ENCODE peak calls at places on chromosomes 4 and X, in ten cellular contexts. W, T, G, Z, X, S, I, J, L and P are unnamed samples. For H3K4me1, the result is how much of the 10 kb centered on the place peaks cover.

GRCh38 chr4:138669479-138670165 is 346.0 kb upstream of the NOCT start:
- DNase-seq in W (no peak), T (peak), G (peak), Z (no peak), X (peak), S (no peak), I (no peak), J (no peak), L (no peak), P (no peak)

GRCh38 chr4:144174401-144175067 is 34.0 kb upstream of the GYPA start:
- DNase-seq in W (no peak), T (peak), G (peak), Z (no peak), X (peak), S (peak), I (peak), J (no peak), L (peak), P (no peak)

GRCh38 chr4:37858877-37859276 is 32.0 kb upstream of the TBC1D1 start:
- DNase-seq in W (no peak), T (no peak), G (no peak), Z (no peak), X (no peak), S (no peak), I (no peak), J (no peak), L (no peak), P (no peak)

GRCh38 chrX:526295-527224 is 104.0 kb upstream of the SHOX start:
- DNase-seq in W (no peak), T (no peak), G (peak), Z (no peak), X (no peak), S (no peak), I (no peak), J (no peak), L (no peak), P (no peak)

GRCh38 chr4:174116021-174116420 is 167.4 kb downstream of the FBXO8 start:
- DNase-seq in W (no peak), T (no peak), G (no peak), Z (no peak), X (no peak), S (no peak), I (no peak), J (no peak), L (no peak), P (no peak)

GRCh38 chrX:40266490-40267333 is 169.0 kb upstream of the BCOR start:
- DNase-seq in W (peak), T (peak), G (peak), Z (peak), X (peak), S (peak), I (peak), J (peak), L (peak), P (peak)

GRCh38 chrX:53599781-53600396 is 86.6 kb downstream of the HUWE1 start:
- DNase-seq in W (no peak), T (no peak), G (peak), Z (no peak), X (peak), S (no peak), I (no peak), J (no peak), L (no peak), P (no peak)

GRCh38 chr4:2930821-2931764 is 32.1 kb downstream of the NOP14 start:
- DNase-seq in W (peak), T (no peak), G (no peak), Z (no peak), X (no peak), S (no peak), I (no peak), J (no peak), L (no peak), P (peak)

GRCh38 chr4:98290511-98290910 is 29.3 kb downstream of the RAP1GDS1 start:
- DNase-seq in W (no peak), T (peak), G (no peak), Z (no peak), X (peak), S (no peak), I (no peak), J (no peak), L (no peak), P (no peak)
- H3K4me1 ChIP-seq in W (under half), T (under half), G (under half), Z (under half), X (under half), S (under half), I (under half), J (under half), L (under half), P (under half)

DNA sequence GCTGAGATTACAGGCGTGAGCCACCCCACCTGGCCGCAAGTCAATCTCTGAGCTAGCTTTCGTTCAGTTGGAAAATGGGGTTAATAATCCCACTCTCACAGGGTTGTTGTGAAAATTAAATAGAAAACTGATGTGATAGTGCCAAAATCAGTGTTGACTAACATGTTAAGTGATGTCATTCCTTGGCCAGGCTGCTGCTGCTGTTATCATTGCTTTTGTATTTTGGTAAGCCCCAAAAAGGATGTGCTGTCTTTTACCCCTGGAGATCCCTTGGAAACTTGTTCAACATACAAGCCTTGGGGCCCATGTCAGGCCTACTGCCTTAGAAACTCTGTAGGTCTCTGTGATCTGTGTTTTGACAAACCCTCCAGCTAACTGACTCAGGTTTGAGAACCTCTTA is 106.3 kb downstream of the AFF1 start:
- DNase-seq in W (no peak), T (peak), G (no peak), Z (no peak), X (peak), S (no peak), I (no peak), J (no peak), L (no peak), P (no peak)
- H3K4me1 ChIP-seq in W (half or more), T (under half), G (under half), Z (half or more), X (under half), S (under half), I (under half), J (half or more), L (under half), P (under half)

DNA sequence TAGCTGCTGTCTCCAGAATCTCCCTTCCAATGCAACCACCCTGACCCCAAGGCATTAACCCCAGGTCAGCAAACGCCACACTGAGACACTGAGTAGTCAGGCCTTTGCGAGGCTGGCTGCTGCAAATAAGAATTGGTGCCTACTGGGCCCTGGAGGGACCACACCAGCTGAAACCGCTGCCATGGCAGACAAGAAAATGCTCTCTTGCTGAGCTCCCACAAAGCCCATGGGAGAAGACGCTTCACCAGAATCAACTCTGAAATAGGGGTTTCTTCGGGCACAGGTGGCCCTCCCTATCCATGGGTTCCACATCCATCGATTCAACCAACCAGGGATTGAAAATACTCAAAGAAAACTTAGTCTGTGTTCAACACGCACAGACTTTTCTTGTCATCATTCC is 26.7 kb upstream of the CRMP1 start:
- DNase-seq in W (no peak), T (no peak), G (no peak), Z (no peak), X (no peak), S (no peak), I (no peak), J (no peak), L (no peak), P (no peak)
- H3K4me1 ChIP-seq in W (under half), T (under half), G (under half), Z (under half), X (under half), S (under half), I (under half), J (under half), L (under half), P (under half)

DNA sequence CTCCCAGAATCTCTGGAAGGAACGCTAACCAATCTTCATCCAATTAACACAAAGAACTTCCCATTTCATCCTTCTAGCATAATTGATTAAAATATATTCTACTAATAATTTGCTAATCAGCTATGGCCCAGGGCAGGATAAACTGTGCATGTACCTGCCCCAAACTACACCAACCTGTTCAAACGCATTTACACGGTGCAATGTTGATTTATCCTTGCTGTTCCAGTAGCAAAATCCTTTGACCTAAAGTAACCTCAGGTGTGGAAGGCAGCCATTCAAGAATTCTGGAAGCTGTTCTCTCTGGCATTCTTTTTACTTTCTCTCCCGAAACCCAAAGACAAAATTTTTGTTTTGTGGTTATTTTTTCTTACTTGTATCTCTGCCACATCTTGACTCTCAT is 309.4 kb downstream of the ZNF674 start:
- DNase-seq in W (no peak), T (no peak), G (no peak), Z (no peak), X (no peak), S (no peak), I (no peak), J (no peak), L (no peak), P (no peak)
- H3K4me1 ChIP-seq in W (under half), T (under half), G (under half), Z (under half), X (under half), S (under half), I (under half), J (under half), L (under half), P (under half)

DNA sequence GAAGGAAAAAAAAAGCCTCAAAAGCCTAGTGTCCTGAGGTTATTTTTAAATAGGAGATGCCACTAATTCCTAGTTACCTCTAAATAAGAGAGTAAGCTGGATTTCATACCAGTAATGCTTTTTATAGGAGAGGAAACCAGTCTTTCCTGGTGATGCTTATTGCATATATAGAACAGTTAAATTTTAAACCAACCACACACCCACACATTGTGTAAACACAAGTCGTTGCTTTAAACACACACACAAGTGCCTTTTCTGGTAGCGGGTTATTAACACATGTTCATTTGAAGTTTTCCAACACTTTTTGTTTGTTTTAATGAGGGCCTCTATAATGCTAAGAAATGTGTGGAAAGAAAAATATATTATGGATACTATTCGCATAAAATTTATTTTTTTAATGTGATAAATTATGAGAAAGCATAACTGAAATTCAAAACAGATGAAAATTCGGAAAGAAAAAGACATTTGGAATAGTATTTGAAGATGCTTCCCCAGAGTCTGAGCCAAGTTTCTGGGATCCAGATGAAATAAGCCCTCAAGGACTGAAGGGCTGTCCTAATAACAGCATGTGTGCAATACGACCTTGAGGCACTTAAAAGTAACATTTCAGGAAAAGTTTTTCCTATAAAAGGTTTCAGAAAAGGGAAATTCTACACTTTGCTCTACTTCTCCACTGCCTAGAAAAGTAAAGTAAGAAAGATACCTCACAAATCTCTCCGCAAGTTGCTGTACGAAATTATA is 2.0 kb downstream of the ANTXR2 start:
- DNase-seq in W (no peak), T (peak), G (peak), Z (no peak), X (peak), S (peak), I (no peak), J (no peak), L (no peak), P (peak)
- H3K4me1 ChIP-seq in W (under half), T (under half), G (under half), Z (under half), X (under half), S (under half), I (under half), J (under half), L (under half), P (under half)

DNA sequence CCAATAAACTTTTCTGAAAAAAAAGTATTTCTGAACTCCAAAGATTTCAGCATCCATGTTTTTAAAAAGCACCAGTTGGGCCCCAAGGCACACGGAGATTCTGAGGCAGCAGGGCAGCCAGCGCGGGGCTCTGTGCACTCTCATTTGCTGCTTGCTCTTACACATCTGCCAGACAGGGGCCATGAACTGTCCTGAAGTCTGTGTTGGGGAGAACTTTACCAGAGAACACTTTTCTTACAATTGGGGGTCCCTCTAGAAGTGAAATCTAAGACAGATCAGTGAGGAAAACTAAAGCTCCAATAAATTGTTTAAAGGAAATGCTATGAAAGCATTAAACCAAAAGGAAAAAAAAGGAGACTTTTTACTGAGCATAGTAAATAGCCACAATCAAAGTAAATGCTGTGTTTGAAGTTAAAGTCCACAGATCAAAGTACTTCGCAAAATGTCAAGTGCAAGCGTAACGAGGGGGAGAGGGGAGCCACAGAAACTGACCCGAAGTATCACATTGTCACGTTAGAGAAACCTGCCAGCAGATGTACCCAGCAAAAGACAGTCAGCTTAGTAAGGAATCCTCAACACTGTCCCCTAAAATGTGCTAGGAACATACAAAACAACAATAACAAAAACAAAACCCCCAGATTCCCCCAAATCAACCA is 37.8 kb downstream of the SORBS2 start:
- DNase-seq in W (peak), T (no peak), G (no peak), Z (no peak), X (no peak), S (peak), I (no peak), J (no peak), L (no peak), P (no peak)
- H3K4me1 ChIP-seq in W (half or more), T (under half), G (under half), Z (under half), X (under half), S (under half), I (under half), J (under half), L (under half), P (under half)

DNA sequence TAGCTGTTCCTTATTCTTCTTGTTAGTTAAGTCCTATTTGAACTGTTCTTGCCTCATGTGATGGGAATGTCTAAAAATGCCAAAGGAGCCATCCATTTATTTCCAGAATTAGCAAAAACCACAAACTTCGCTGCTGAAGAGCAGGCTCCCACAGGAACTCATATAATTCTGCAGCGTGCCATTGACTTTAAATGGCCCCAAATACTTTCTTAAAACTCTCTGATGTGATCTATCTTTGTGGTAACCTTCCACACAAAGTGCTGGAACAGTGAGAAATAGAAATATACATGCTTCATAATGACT is 392.5 kb upstream of the ZFP42 start:
- DNase-seq in W (no peak), T (peak), G (no peak), Z (no peak), X (peak), S (no peak), I (no peak), J (no peak), L (no peak), P (no peak)
- H3K4me1 ChIP-seq in W (under half), T (under half), G (under half), Z (under half), X (under half), S (under half), I (under half), J (under half), L (under half), P (under half)